ENCODE peak calls at places on chromosome 2, in six cellular contexts. One of them, this sample, is unnamed.

GRCh38 chr2:108918941-108919341 is 70.1 kb downstream of the EDAR start:
- DNase-seq in fibroblast of lung: no peak
- DNase-seq in retinal pigment epithelial cell: no peak
- DNase-seq in Jurkat, Clone E6-1: no peak
- DNase-seq in effector memory CD4-positive, alpha-beta T cell: no peak
- DNase-seq in GM12865: no peak
- DNase-seq in this sample: no peak

GRCh38 chr2:127640082-127641072 is 5.6 kb upstream of the GPR17 start:
- DNase-seq in fibroblast of lung: no peak
- DNase-seq in retinal pigment epithelial cell: no peak
- DNase-seq in Jurkat, Clone E6-1: peak; percentile 85
- DNase-seq in effector memory CD4-positive, alpha-beta T cell: no peak
- DNase-seq in GM12865: peak; percentile 27
- DNase-seq in this sample: no peak

GRCh38 chr2:80392446-80392845 is 87.9 kb upstream of the LRRTM1 start:
- DNase-seq in fibroblast of lung: peak; percentile 47
- DNase-seq in retinal pigment epithelial cell: peak; percentile 34
- DNase-seq in Jurkat, Clone E6-1: no peak
- DNase-seq in effector memory CD4-positive, alpha-beta T cell: no peak
- DNase-seq in GM12865: no peak
- DNase-seq in this sample: no peak

GRCh38 chr2:197273485-197273884 is 37.1 kb downstream of the ANKRD44 start:
- DNase-seq in fibroblast of lung: peak; percentile 26
- DNase-seq in retinal pigment epithelial cell: no peak
- DNase-seq in Jurkat, Clone E6-1: no peak
- DNase-seq in effector memory CD4-positive, alpha-beta T cell: no peak
- DNase-seq in GM12865: no peak
- DNase-seq in this sample: peak; percentile 91

GRCh38 chr2:167651406-167652151 is 595.8 kb downstream of the STK39 start:
- DNase-seq in fibroblast of lung: no peak
- DNase-seq in retinal pigment epithelial cell: no peak
- DNase-seq in Jurkat, Clone E6-1: no peak
- DNase-seq in effector memory CD4-positive, alpha-beta T cell: no peak
- DNase-seq in GM12865: no peak
- DNase-seq in this sample: no peak

GRCh38 chr2:109176489-109176888 is 47.5 kb downstream of the SH3RF3 start:
- DNase-seq in fibroblast of lung: no peak
- DNase-seq in retinal pigment epithelial cell: no peak
- DNase-seq in Jurkat, Clone E6-1: no peak
- DNase-seq in effector memory CD4-positive, alpha-beta T cell: no peak
- DNase-seq in GM12865: no peak
- DNase-seq in this sample: no peak

GRCh38 chr2:10410716-10411437 is 37.2 kb downstream of the ODC1 start:
- DNase-seq in fibroblast of lung: no peak
- DNase-seq in retinal pigment epithelial cell: no peak
- DNase-seq in Jurkat, Clone E6-1: no peak
- DNase-seq in effector memory CD4-positive, alpha-beta T cell: no peak
- DNase-seq in GM12865: no peak
- DNase-seq in this sample: no peak

GRCh38 chr2:119136872-119137271 is 21.7 kb downstream of the C1QL2 start:
- DNase-seq in fibroblast of lung: no peak
- DNase-seq in retinal pigment epithelial cell: no peak
- DNase-seq in Jurkat, Clone E6-1: no peak
- DNase-seq in effector memory CD4-positive, alpha-beta T cell: no peak
- DNase-seq in GM12865: no peak
- DNase-seq in this sample: no peak

GRCh38 chr2:33395660-33396249 is 80.7 kb upstream of the RASGRP3 start:
- DNase-seq in fibroblast of lung: peak; percentile 37
- DNase-seq in retinal pigment epithelial cell: no peak
- DNase-seq in Jurkat, Clone E6-1: peak; percentile 39
- DNase-seq in effector memory CD4-positive, alpha-beta T cell: peak; percentile 17
- DNase-seq in GM12865: peak; percentile 57
- DNase-seq in this sample: no peak

GRCh38 chr2:100983684-100984310 is 18.3 kb upstream of the RPL31 start:
- DNase-seq in fibroblast of lung: peak; percentile 15
- DNase-seq in retinal pigment epithelial cell: no peak
- DNase-seq in Jurkat, Clone E6-1: no peak
- DNase-seq in effector memory CD4-positive, alpha-beta T cell: no peak
- DNase-seq in GM12865: no peak
- DNase-seq in this sample: no peak

GRCh38 chr2:240503375-240503774 is 54.4 kb downstream of the ANKMY1 start:
- DNase-seq in fibroblast of lung: no peak
- DNase-seq in retinal pigment epithelial cell: no peak
- DNase-seq in Jurkat, Clone E6-1: no peak
- DNase-seq in effector memory CD4-positive, alpha-beta T cell: no peak
- DNase-seq in GM12865: no peak
- DNase-seq in this sample: no peak

GRCh38 chr2:222320441-222321395 is 21.9 kb upstream of the PAX3 start:
- DNase-seq in fibroblast of lung: peak; percentile 20
- DNase-seq in retinal pigment epithelial cell: no peak
- DNase-seq in Jurkat, Clone E6-1: no peak
- DNase-seq in effector memory CD4-positive, alpha-beta T cell: no peak
- DNase-seq in GM12865: no peak
- DNase-seq in this sample: no peak

GRCh38 chr2:240919161-240919781 is 13.1 kb downstream of the CROCC2 start:
- DNase-seq in fibroblast of lung: no peak
- DNase-seq in retinal pigment epithelial cell: no peak
- DNase-seq in Jurkat, Clone E6-1: no peak
- DNase-seq in effector memory CD4-positive, alpha-beta T cell: no peak
- DNase-seq in GM12865: no peak
- DNase-seq in this sample: no peak

GRCh38 chr2:216787851-216788250 is 72.0 kb downstream of the TNP1 start:
- DNase-seq in fibroblast of lung: no peak
- DNase-seq in retinal pigment epithelial cell: no peak
- DNase-seq in Jurkat, Clone E6-1: no peak
- DNase-seq in effector memory CD4-positive, alpha-beta T cell: no peak
- DNase-seq in GM12865: no peak
- DNase-seq in this sample: no peak

GRCh38 chr2:201420442-201421113 is 30.7 kb downstream of the TRAK2 start:
- DNase-seq in fibroblast of lung: peak; percentile 82
- DNase-seq in retinal pigment epithelial cell: peak; percentile 94
- DNase-seq in Jurkat, Clone E6-1: no peak
- DNase-seq in effector memory CD4-positive, alpha-beta T cell: no peak
- DNase-seq in GM12865: peak; percentile 8
- DNase-seq in this sample: no peak

DNA sequence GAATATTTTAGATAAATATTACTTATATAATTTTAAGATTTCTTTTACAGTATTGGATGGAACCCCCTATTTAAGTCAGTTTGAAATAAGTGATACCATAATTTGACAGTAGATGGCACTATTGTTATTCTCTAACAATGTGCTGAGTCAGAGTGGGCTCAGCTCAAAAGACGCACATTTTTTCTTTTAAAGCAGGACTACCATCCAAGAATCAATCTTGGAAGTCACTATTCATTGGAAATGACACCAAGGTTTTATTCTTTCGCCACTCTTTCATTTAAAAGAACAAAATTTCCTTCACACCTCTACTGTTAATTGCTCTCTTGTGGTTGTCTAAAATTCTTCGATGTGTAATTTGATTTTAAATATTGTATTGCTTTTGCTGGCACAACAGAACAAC is 32.6 kb upstream of the SPAG16 start:
- DNase-seq in fibroblast of lung: peak; percentile 67
- DNase-seq in retinal pigment epithelial cell: peak; percentile 47
- DNase-seq in Jurkat, Clone E6-1: peak; percentile 83
- DNase-seq in effector memory CD4-positive, alpha-beta T cell: no peak
- DNase-seq in GM12865: peak; percentile 80
- DNase-seq in this sample: no peak
- H3K4me3 ChIP-seq in fibroblast of lung: no peak overlapping the region
- H3K4me3 ChIP-seq in retinal pigment epithelial cell: peak overlapping the region; percentile 2
- H3K4me3 ChIP-seq in Jurkat, Clone E6-1: no peak overlapping the region
- H3K4me3 ChIP-seq in effector memory CD4-positive, alpha-beta T cell: no peak overlapping the region
- H3K4me3 ChIP-seq in GM12865: no peak overlapping the region
- H3K4me3 ChIP-seq in this sample: no peak overlapping the region

DNA sequence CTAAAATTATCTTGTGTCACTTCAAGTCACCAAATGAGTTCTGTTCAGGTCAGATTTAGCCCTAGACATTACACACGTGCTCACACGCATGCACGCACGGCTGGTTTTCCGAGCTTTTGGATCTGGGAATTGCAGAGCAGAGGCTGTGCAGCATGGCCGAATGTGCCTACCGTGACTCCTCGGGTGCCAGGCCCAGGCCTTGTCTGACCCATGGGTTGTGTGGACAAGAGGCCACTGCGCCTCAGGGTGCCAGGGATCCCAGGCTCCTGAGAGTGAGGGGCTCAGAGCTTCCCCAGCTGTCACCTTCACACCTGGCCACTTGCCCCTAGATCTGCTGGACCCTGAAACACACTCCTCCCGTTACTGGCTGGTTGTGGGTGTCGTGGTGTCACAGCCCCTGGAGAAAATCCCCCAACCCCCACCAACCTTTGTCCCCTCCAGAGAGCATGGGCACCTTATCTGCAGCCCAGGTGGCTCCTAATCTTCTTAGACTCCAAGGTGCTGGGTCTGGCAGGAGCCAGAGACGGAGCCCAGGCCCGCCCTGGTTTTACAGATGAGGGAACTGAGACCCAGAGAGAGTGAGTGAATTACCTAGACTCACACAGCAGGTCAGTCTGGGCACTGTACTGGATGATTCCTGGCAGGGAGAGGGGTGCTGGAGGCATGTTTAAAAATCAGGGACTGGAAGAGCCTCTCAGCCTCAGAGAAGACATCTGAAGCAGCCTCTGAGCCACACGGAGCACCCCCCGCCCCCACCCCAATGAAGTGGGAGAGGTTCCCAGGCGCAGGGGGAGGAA is 56.8 kb downstream of the ATOH8 start:
- DNase-seq in fibroblast of lung: no peak
- DNase-seq in retinal pigment epithelial cell: no peak
- DNase-seq in Jurkat, Clone E6-1: no peak
- DNase-seq in effector memory CD4-positive, alpha-beta T cell: no peak
- DNase-seq in GM12865: no peak
- DNase-seq in this sample: no peak
- H3K4me3 ChIP-seq in fibroblast of lung: no peak overlapping the region
- H3K4me3 ChIP-seq in retinal pigment epithelial cell: no peak overlapping the region
- H3K4me3 ChIP-seq in Jurkat, Clone E6-1: no peak overlapping the region
- H3K4me3 ChIP-seq in effector memory CD4-positive, alpha-beta T cell: no peak overlapping the region
- H3K4me3 ChIP-seq in GM12865: no peak overlapping the region
- H3K4me3 ChIP-seq in this sample: no peak overlapping the region

GRCh38 chr2:223957092-223957851 is at the start of gene MRPL44:
- DNase-seq in fibroblast of lung: peak; percentile 91
- DNase-seq in retinal pigment epithelial cell: peak; percentile 77
- DNase-seq in Jurkat, Clone E6-1: peak; percentile 92
- DNase-seq in effector memory CD4-positive, alpha-beta T cell: peak; percentile 92
- DNase-seq in GM12865: peak; percentile 96
- DNase-seq in this sample: peak; percentile 68

GRCh38 chr2:223959688-223960087 is 2.4 kb downstream of the MRPL44 start:
- DNase-seq in fibroblast of lung: peak; percentile 45
- DNase-seq in retinal pigment epithelial cell: no peak
- DNase-seq in Jurkat, Clone E6-1: no peak
- DNase-seq in effector memory CD4-positive, alpha-beta T cell: no peak
- DNase-seq in GM12865: no peak
- DNase-seq in this sample: no peak

GRCh38 chr2:223952280-223952968 is 4.8 kb upstream of the MRPL44 start:
- DNase-seq in fibroblast of lung: no peak
- DNase-seq in retinal pigment epithelial cell: no peak
- DNase-seq in Jurkat, Clone E6-1: no peak
- DNase-seq in effector memory CD4-positive, alpha-beta T cell: no peak
- DNase-seq in GM12865: peak; percentile 80
- DNase-seq in this sample: no peak

GRCh38 chr2:223954401-223954800 is 2.9 kb upstream of the MRPL44 start:
- DNase-seq in fibroblast of lung: peak; percentile 85
- DNase-seq in retinal pigment epithelial cell: no peak
- DNase-seq in Jurkat, Clone E6-1: no peak
- DNase-seq in effector memory CD4-positive, alpha-beta T cell: no peak
- DNase-seq in GM12865: no peak
- DNase-seq in this sample: no peak

GRCh38 chr2:223956267-223956666 is 996 bp upstream of the MRPL44 start:
- DNase-seq in fibroblast of lung: no peak
- DNase-seq in retinal pigment epithelial cell: no peak
- DNase-seq in Jurkat, Clone E6-1: no peak
- DNase-seq in effector memory CD4-positive, alpha-beta T cell: no peak
- DNase-seq in GM12865: peak; percentile 57
- DNase-seq in this sample: no peak
- H3K4me3 ChIP-seq in fibroblast of lung: no peak overlapping the region
- H3K4me3 ChIP-seq in retinal pigment epithelial cell: no peak overlapping the region
- H3K4me3 ChIP-seq in Jurkat, Clone E6-1: no peak overlapping the region
- H3K4me3 ChIP-seq in effector memory CD4-positive, alpha-beta T cell: no peak overlapping the region
- H3K4me3 ChIP-seq in GM12865: peak overlapping the region; percentile 59
- H3K4me3 ChIP-seq in this sample: no peak overlapping the region

GRCh38 chr2:144451443-144451842 is 68.5 kb downstream of the ZEB2 start:
- DNase-seq in fibroblast of lung: no peak
- DNase-seq in retinal pigment epithelial cell: no peak
- DNase-seq in Jurkat, Clone E6-1: no peak
- DNase-seq in effector memory CD4-positive, alpha-beta T cell: no peak
- DNase-seq in GM12865: no peak
- DNase-seq in this sample: no peak

GRCh38 chr2:144448389-144449027 is 71.4 kb downstream of the ZEB2 start:
- DNase-seq in fibroblast of lung: no peak
- DNase-seq in retinal pigment epithelial cell: no peak
- DNase-seq in Jurkat, Clone E6-1: no peak
- DNase-seq in effector memory CD4-positive, alpha-beta T cell: no peak
- DNase-seq in GM12865: no peak
- DNase-seq in this sample: no peak

GRCh38 chr2:144446136-144446535 is 73.8 kb downstream of the ZEB2 start:
- DNase-seq in fibroblast of lung: no peak
- DNase-seq in retinal pigment epithelial cell: no peak
- DNase-seq in Jurkat, Clone E6-1: no peak
- DNase-seq in effector memory CD4-positive, alpha-beta T cell: no peak
- DNase-seq in GM12865: no peak
- DNase-seq in this sample: no peak

GRCh38 chr2:144447535-144447934 is 72.4 kb downstream of the ZEB2 start:
- DNase-seq in fibroblast of lung: no peak
- DNase-seq in retinal pigment epithelial cell: no peak
- DNase-seq in Jurkat, Clone E6-1: no peak
- DNase-seq in effector memory CD4-positive, alpha-beta T cell: no peak
- DNase-seq in GM12865: no peak
- DNase-seq in this sample: no peak

DNA sequence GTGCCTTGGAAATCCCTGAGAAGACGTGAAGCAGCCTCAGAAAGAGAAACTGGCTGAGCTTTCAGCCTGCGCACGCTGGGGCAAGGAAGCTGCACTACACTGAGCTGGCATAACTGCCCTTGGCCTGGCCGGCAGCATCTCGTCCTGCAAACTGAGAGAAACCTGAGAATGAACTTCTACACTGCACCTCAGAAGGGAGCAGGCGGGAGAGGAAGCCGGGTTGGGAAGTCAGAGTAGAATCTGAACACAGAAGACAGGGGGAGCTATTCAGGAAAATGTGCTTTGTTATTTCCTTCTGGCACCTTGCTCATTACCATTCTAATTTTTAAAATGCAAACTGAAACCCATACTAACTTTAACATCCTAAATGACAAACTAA is 70.9 kb downstream of the ZEB2 start:
- DNase-seq in fibroblast of lung: no peak
- DNase-seq in retinal pigment epithelial cell: no peak
- DNase-seq in Jurkat, Clone E6-1: no peak
- DNase-seq in effector memory CD4-positive, alpha-beta T cell: no peak
- DNase-seq in GM12865: peak; percentile 41
- DNase-seq in this sample: no peak
- H3K4me3 ChIP-seq in fibroblast of lung: peak overlapping the region; percentile 8
- H3K4me3 ChIP-seq in retinal pigment epithelial cell: no peak overlapping the region
- H3K4me3 ChIP-seq in Jurkat, Clone E6-1: no peak overlapping the region
- H3K4me3 ChIP-seq in effector memory CD4-positive, alpha-beta T cell: no peak overlapping the region
- H3K4me3 ChIP-seq in GM12865: peak overlapping the region; percentile 39
- H3K4me3 ChIP-seq in this sample: no peak overlapping the region

This sample was measured in LNCaP clone FGC.